ENCODE peak calls at places on chromosomes 11 and 22, in four cellular contexts. C is heart right ventricle, J is right atrium auricular region, D is endodermal cell. B is an unnamed sample.

GRCh38 chr22:22085702-22086500 is 103.3 kb upstream of the TOP3B start:
- DNase-seq in D (no peak), C (no peak), J (peak), B (no peak)

GRCh38 chr11:111792955-111793500 is 26.8 kb upstream of the PPP2R1B start:
- DNase-seq in D (no peak), J (no peak), C (no peak), B (no peak)

GRCh38 chr22:20785415-20785814 is 11.5 kb downstream of the SERPIND1 start:
- DNase-seq in C (no peak), J (no peak), D (no peak), B (no peak)

GRCh38 chr11:59172345-59173079 is 580 bp downstream of the DTX4 start:
- DNase-seq in C (no peak), D (peak), J (no peak), B (no peak)

GRCh38 chr22:41909290-41910049 is 5.4 kb downstream of the SHISA8 start:
- DNase-seq in J (no peak), C (no peak), D (peak), B (no peak)

GRCh38 chr22:25747245-25747944 is 5.4 kb downstream of the MYO18B start:
- DNase-seq in C (no peak), J (peak), D (no peak), B (no peak)

GRCh38 chr11:123429336-123429735 is 733 bp upstream of the GRAMD1B start:
- DNase-seq in J (no peak), D (no peak), C (no peak), B (no peak)

GRCh38 chr11:82701847-82702520 is 31.7 kb downstream of the FAM181B start:
- DNase-seq in J (no peak), C (no peak), D (peak), B (no peak)

GRCh38 chr11:119842731-119843130 is 113.7 kb upstream of the NECTIN1 start:
- DNase-seq in J (no peak), D (no peak), C (no peak), B (no peak)

GRCh38 chr11:128895505-128895904 is 4.3 kb downstream of the KCNJ5 start:
- DNase-seq in J (no peak), C (no peak), D (no peak), B (no peak)

GRCh38 chr11:106503901-106504300 is 426.4 kb downstream of the AASDHPPT start:
- DNase-seq in C (no peak), D (no peak), J (no peak), B (no peak)

GRCh38 chr22:39748877-39749276 is 144.7 kb downstream of the ENTHD1 start:
- DNase-seq in D (no peak), C (no peak), J (no peak), B (no peak)

GRCh38 chr11:100010393-100010792 is 676.7 kb upstream of the ARHGAP42 start:
- DNase-seq in D (peak), C (no peak), J (no peak), B (no peak)

GRCh38 chr22:33240901-33241300 is 182.7 kb upstream of the SYN3 start:
- DNase-seq in J (no peak), D (no peak), C (no peak), B (no peak)

GRCh38 chr22:44298331-44299087 is 14.2 kb downstream of the SHISAL1 start:
- DNase-seq in D (peak), J (no peak), C (no peak), B (no peak)

GRCh38 chr11:2156416-2157182 is 4.4 kb downstream of the INS start:
- DNase-seq in J (peak), C (peak), D (peak), B (peak)

GRCh38 chr22:23306438-23306921 is 126.2 kb downstream of the BCR start:
- DNase-seq in D (no peak), J (no peak), C (no peak), B (peak)

GRCh38 chr11:36041988-36042606 is 98.2 kb downstream of the LDLRAD3 start:
- DNase-seq in J (no peak), D (no peak), C (no peak), B (no peak)

GRCh38 chr22:26429458-26430238 is 588 bp downstream of the ASPHD2 start:
- DNase-seq in D (no peak), J (no peak), C (no peak), B (no peak)

GRCh38 chr22:24406322-24407277 is 20.8 kb upstream of the ADORA2A start:
- DNase-seq in C (no peak), D (peak), J (no peak), B (no peak)

GRCh38 chr11:93131709-93132108 is 66.1 kb downstream of the SLC36A4 start:
- DNase-seq in D (peak), C (no peak), J (no peak), B (no peak)

GRCh38 chr11:3989251-3989650 is 105.3 kb upstream of the RRM1 start:
- DNase-seq in J (no peak), C (no peak), D (peak), B (no peak)

GRCh38 chr11:134047586-134047999 is 21.3 kb upstream of the JAM3 start:
- DNase-seq in D (no peak), C (peak), J (peak), B (no peak)

GRCh38 chr11:108432783-108433182 is 34.5 kb downstream of the C11orf65 start:
- DNase-seq in J (no peak), D (no peak), C (no peak), B (no peak)

GRCh38 chr11:72238492-72239295 is 5.3 kb downstream of the PHOX2A start:
- DNase-seq in C (peak), J (no peak), D (peak), B (no peak)

GRCh38 chr22:50605349-50606074 is 4.9 kb downstream of the MAPK8IP2 start:
- DNase-seq in D (no peak), C (no peak), J (no peak), B (no peak)

GRCh38 chr11:84355911-84356310 is 1069.7 kb upstream of the CCDC90B start:
- DNase-seq in D (no peak), C (no peak), J (no peak), B (no peak)

GRCh38 chr11:112524808-112525207 is 264.1 kb upstream of the PLET1 start:
- DNase-seq in C (peak), J (no peak), D (peak), B (no peak)

GRCh38 chr22:44676441-44677298 is 25.3 kb upstream of the PRR5 start:
- DNase-seq in D (peak), J (no peak), C (no peak), B (no peak)

GRCh38 chr11:80443177-80443576 is 1002.3 kb upstream of the TENM4 start:
- DNase-seq in C (no peak), J (no peak), D (no peak), B (no peak)

GRCh38 chr22:49979587-49980264 is 19.2 kb downstream of the PIM3 start:
- DNase-seq in C (no peak), D (peak), J (no peak), B (no peak)

GRCh38 chr11:73649206-73649605 is 2.8 kb downstream of the PLEKHB1 start:
- DNase-seq in D (no peak), J (no peak), C (no peak), B (no peak)

GRCh38 chr11:62461740-62462522 is 43.1 kb downstream of the SCGB1A1 start:
- DNase-seq in C (no peak), J (no peak), D (no peak), B (no peak)

GRCh38 chr11:370087-370941 is 1.0 kb downstream of the B4GALNT4 start:
- DNase-seq in D (peak), C (no peak), J (no peak), B (no peak)
- TF ChIP-seq CTCF in D (peak), C (no peak), J (no peak), B (peak)

DNA sequence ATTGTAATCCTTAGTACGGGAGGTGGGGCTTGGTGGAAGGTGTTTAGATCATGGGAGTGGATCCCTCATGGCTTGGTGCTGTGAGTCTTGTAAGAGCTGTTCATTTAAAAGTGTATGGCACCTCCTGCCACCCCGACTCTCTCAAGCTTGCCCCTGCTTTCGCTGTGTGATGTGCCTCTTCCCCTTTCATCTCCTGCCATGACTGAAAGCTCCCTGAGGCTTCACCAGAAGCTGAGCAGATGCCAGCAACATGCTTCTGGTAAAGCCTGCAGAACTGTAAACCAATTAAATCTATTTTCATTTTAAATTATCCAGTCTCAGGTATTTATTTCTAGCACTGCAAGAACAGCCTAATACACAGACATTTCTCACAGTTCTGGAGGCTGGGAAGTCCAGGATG is 40.8 kb downstream of the GAB2 start:
- DNase-seq in J (no peak), C (no peak), D (no peak), B (no peak)
- TF ChIP-seq CTCF in J (no peak), C (no peak), D (no peak), B (no peak)

DNA sequence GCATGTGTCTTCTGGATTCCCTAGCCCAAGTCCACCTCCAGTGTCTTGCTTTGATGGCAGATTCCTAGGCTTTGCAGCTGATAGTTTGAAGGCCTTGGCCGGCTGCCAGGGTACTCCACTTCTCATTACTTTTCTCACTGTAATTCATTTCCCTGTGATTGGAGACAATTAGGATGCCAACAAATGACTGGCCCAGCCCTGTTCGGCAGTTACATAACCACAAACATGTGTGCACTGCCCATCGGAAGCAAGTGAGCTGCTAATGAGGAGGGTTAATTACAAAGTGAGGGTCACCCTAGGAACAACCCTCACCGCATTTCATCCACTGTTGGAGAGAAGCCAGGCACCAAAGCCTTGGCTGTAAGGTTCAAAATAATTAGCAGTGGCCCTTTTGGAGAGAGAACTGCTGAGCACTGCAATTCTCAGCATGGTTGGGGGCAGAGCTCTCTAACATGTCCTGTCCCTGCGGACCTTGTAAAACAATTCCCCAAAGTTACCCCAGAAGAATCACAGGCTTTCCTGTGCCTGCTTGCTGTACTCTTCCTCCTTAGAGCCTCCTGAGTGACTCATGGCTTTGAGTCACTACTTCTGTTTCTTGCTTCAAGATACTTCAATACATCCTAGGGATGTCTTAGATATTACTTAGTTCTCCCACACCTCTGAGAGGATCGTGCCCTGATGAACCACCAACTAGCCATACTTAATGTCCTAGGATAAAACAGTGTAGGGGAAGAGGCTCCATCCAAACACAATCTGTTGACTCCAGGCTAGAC is 109.7 kb upstream of the GALNT18 start:
- DNase-seq in C (no peak), D (no peak), J (no peak), B (no peak)
- TF ChIP-seq CTCF in C (no peak), D (no peak), J (no peak), B (no peak)

DNA sequence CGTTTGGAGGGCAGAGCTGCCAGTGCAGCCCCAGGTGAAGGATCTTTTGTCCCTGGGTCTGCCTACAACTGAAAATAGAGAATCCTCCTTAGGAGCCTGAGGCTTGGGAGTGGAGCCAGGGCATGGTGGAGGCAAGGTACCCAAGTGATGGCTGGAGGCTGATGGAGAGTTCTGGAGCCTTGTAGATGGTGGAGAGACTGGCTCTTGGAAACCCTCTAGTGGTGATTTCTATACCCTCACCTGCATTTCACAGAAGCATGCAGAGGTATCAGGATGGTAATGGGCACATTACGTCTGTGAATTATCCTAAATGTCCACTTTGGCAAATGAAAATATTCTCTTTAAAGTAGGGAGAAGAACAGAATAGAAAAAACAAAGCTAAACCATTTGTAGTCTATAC is 44.4 kb downstream of the INSC start:
- DNase-seq in J (no peak), C (no peak), D (peak), B (no peak)
- TF ChIP-seq CTCF in J (peak), C (peak), D (peak), B (peak)

GRCh38 chr22:17980013-17980510 is 44.3 kb downstream of the MICAL3 start:
- DNase-seq in C (no peak), D (no peak), J (no peak), B (no peak)

GRCh38 chr22:17984114-17984513 is 40.2 kb downstream of the MICAL3 start:
- DNase-seq in C (no peak), D (no peak), J (no peak), B (no peak)

GRCh38 chr22:17980638-17981051 is 43.7 kb downstream of the MICAL3 start:
- DNase-seq in J (no peak), D (no peak), C (no peak), B (no peak)

GRCh38 chr22:17981497-17981896 is 42.9 kb downstream of the MICAL3 start:
- DNase-seq in J (no peak), C (no peak), D (no peak), B (no peak)

DNA sequence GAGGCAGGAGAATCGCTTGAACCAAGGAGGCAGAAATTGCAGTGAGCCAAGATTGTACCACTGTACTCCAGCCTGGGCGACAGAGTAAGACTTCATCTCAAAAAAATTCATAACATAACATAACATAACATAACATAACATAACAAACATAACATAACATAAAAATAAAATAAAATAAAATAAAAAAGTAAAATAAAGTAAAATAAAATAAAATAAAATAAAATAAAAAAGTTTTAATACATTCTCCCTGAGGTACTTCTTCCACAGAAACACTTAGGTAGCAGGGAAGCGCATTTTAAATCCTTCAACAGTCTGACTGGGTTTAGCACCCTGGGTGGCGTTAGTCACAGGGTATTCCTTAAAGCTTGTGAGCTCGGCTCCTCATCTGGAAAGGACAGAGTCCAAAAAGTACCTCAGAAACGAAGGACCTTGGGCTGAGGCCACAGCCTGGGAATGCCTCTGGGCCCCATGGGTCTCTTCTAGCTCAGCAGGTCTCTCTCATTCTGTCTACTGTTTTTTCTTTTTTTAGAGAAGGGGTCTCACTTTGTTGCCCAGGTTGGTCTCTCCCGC is 41.7 kb downstream of the MICAL3 start:
- DNase-seq in J (no peak), D (no peak), C (no peak), B (no peak)
- TF ChIP-seq CTCF in J (no peak), D (no peak), C (no peak), B (no peak)

GRCh38 chr22:28769394-28770085 is 3.0 kb upstream of the CCDC117 start:
- DNase-seq in J (no peak), D (no peak), C (no peak), B (no peak)

GRCh38 chr22:28773461-28773867 is 969 bp downstream of the CCDC117 start:
- DNase-seq in C (no peak), D (no peak), J (no peak), B (no peak)

GRCh38 chr22:28774378-28774777 is 1.9 kb downstream of the CCDC117 start:
- DNase-seq in J (no peak), D (no peak), C (no peak), B (no peak)

GRCh38 chr22:28771195-28771791 is 1.2 kb upstream of the CCDC117 start:
- DNase-seq in C (no peak), D (no peak), J (no peak), B (no peak)

DNA sequence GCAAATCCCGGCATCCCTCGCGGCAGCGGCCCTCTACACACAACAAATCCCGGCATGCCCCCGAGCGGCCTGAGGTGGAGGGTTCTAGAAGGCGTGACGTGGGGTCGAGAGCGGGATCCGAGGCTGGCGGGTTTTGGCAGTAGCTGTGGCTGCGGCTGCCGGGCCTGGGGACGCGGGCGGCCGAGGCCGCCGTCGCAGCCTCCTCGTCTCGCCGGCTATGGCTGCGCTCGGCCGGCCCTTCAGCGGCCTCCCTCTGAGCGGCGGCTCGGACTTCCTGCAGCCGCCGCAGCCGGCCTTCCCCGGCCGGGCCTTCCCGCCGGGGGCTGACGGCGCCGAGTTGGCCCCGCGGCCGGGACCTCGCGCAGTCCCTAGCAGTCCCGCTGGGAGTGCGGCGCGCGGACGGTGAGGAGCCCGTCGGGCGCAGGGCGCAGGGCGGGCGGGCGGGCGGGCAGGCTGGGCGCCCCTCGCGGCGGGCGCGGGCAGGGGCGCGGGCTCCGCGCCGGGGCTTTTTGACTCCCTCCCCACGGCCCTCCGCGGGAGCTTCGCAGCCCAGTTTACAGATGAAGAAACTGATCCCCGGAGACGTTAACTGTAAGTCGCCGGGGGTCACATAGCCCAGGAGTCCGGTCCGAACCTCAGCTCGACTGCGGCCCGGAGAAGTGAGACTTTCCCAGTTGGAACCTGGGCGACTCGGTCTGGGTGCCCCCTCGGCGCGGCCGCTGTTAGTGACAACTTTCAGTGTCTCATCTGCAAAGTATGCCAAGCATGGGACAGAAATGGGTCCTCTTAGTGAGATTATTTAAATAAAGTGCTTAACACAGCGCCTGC is at the start of gene CCDC117:
- DNase-seq in J (peak), D (peak), C (peak), B (peak)
- TF ChIP-seq CTCF in J (peak), D (peak), C (peak), B (peak)

GRCh38 chr22:46827781-46828180 is 65.3 kb downstream of the TBC1D22A start:
- DNase-seq in J (no peak), D (peak), C (no peak), B (no peak)
- TF ChIP-seq CTCF in J (no peak), D (peak), C (no peak), B (no peak)

GRCh38 chr11:45723421-45723820 is 58.0 kb upstream of the CHST1 start:
- DNase-seq in J (no peak), D (no peak), C (no peak), B (no peak)
- TF ChIP-seq CTCF in J (no peak), D (no peak), C (no peak), B (no peak)

GRCh38 chr11:65558785-65559509 is 788 bp upstream of the LTBP3 start:
- DNase-seq in J (no peak), C (peak), D (peak), B (no peak)
- TF ChIP-seq CTCF in J (peak), C (peak), D (no peak), B (no peak)

B was measured in type B pancreatic cell.